ENCODE peak calls at places on chromosomes 2 and 18, in five cellular contexts. R, G, K, J and D are unnamed samples. For H3K9me3, the result is how much of the 10 kb centered on the place peaks cover.

GRCh38 chr18:48340502-48340901 is 68.7 kb downstream of the ZBTB7C start:
- DNase-seq in K (no peak), R (peak), G (no peak), J (no peak), D (no peak)

GRCh38 chr2:225013432-225014048 is 28.7 kb downstream of the DOCK10 start:
- DNase-seq in J (peak), R (no peak), G (no peak), K (no peak), D (peak)

GRCh38 chr2:165281387-165281786 is 42.2 kb downstream of the SCN2A start:
- DNase-seq in K (no peak), G (no peak), J (no peak), R (no peak), D (no peak)

GRCh38 chr18:12851709-12852108 is 32.3 kb downstream of the PTPN2 start:
- DNase-seq in R (no peak), G (no peak), J (peak), K (no peak), D (no peak)

GRCh38 chr2:216083464-216084279 is 2.0 kb downstream of the TMEM169 start:
- DNase-seq in G (no peak), J (peak), R (no peak), K (no peak), D (no peak)

GRCh38 chr18:55588876-55589595 is 1.0 kb upstream of the TCF4 start:
- DNase-seq in R (no peak), K (no peak), G (no peak), J (no peak), D (no peak)

GRCh38 chr2:207181526-207182274 is 16.0 kb upstream of the KLF7 start:
- DNase-seq in K (no peak), R (no peak), G (no peak), J (no peak), D (no peak)

GRCh38 chr2:101142163-101142562 is 9.0 kb downstream of the TBC1D8 start:
- DNase-seq in R (no peak), K (no peak), J (no peak), G (no peak), D (no peak)

GRCh38 chr2:223580951-223581350 is 21.2 kb downstream of the SCG2 start:
- DNase-seq in G (no peak), J (peak), R (no peak), K (no peak), D (no peak)

GRCh38 chr2:145273840-145274239 is 753.9 kb upstream of the ZEB2 start:
- DNase-seq in J (no peak), K (no peak), R (no peak), G (peak), D (no peak)

GRCh38 chr2:98669675-98670074 is 61.3 kb downstream of the MGAT4A start:
- DNase-seq in K (no peak), J (peak), R (no peak), G (no peak), D (no peak)

GRCh38 chr2:215554689-215555088 is 118.8 kb upstream of the FN1 start:
- DNase-seq in G (no peak), K (no peak), R (no peak), J (peak), D (no peak)

GRCh38 chr18:12315911-12316310 is 7.9 kb downstream of the TUBB6 start:
- DNase-seq in K (no peak), R (no peak), G (no peak), J (no peak), D (no peak)

GRCh38 chr2:132438650-132439030 is 22.0 kb downstream of the GPR39 start:
- DNase-seq in G (peak), R (no peak), J (peak), K (no peak), D (no peak)

GRCh38 chr2:165274698-165275097 is 35.5 kb downstream of the SCN2A start:
- DNase-seq in K (no peak), R (peak), G (no peak), J (peak), D (peak)

GRCh38 chr18:12930908-12931307 is 16.9 kb upstream of the SEH1L start:
- DNase-seq in G (no peak), J (no peak), K (no peak), R (no peak), D (no peak)

GRCh38 chr2:196640031-196640548 is 575 bp downstream of the CCDC150 start:
- DNase-seq in J (no peak), R (no peak), G (no peak), K (no peak), D (no peak)

GRCh38 chr2:165793779-165794519 is at the start of gene GALNT3:
- DNase-seq in R (no peak), K (no peak), J (no peak), G (peak), D (peak)

GRCh38 chr18:51149605-51150429 is 47.7 kb downstream of the MEX3C start:
- DNase-seq in R (no peak), K (no peak), J (peak), G (no peak), D (no peak)

GRCh38 chr2:168550670-168551069 is 94.6 kb downstream of the CERS6 start:
- DNase-seq in G (no peak), J (no peak), K (no peak), R (no peak), D (no peak)

GRCh38 chr2:39942970-39943369 is 163.9 kb upstream of the THUMPD2 start:
- DNase-seq in R (no peak), G (no peak), K (no peak), J (peak), D (no peak)

GRCh38 chr2:23705771-23706612 is 220.9 kb downstream of the ATAD2B start:
- DNase-seq in J (no peak), G (no peak), R (peak), K (no peak), D (no peak)

GRCh38 chr2:169853041-169853668 is 25.9 kb downstream of the UBR3 start:
- DNase-seq in J (no peak), K (no peak), R (no peak), G (no peak), D (no peak)

GRCh38 chr2:20663196-20664070 is 3.5 kb upstream of the GDF7 start:
- DNase-seq in R (no peak), J (no peak), G (no peak), K (no peak), D (no peak)

GRCh38 chr2:218229239-218229638 is 12.2 kb downstream of the ARPC2 start:
- DNase-seq in K (no peak), G (no peak), J (peak), R (no peak), D (no peak)

GRCh38 chr2:46555011-46555410 is 75.6 kb downstream of the TMEM247 start:
- DNase-seq in J (no peak), K (no peak), G (no peak), R (no peak), D (no peak)
- TF ChIP-seq CTCF in J (no peak), K (no peak), G (peak), R (no peak), D (no peak)

DNA sequence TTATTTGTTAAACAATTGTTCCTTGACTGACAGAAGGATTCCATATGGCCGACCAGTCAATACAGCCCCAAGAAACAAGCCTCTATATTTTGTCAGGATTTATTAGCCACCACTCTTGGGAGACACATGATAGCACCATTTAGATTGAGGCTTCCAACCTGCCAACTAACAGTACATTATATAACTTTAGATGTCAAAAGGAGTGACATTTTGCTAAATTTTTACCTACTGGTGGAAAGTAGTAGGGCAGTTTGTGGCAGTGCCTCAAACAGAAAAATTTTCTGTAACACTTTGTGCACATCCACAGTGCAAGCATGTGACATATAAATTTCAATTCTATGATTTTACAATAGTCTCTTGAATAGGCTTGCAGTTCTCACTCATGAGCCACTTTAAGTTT is 464.0 kb downstream of the TRIB2 start:
- DNase-seq in J (no peak), G (no peak), R (no peak), K (no peak), D (no peak)
- H3K9me3 ChIP-seq in J (under half), G (under half), R (under half), K (under half), D (under half)

GRCh38 chr2:226791487-226792081 is 8.0 kb downstream of the IRS1 start:
- DNase-seq in G (no peak), J (peak), K (peak), R (peak), D (peak)

GRCh38 chr2:226790436-226790835 is 9.2 kb downstream of the IRS1 start:
- DNase-seq in K (no peak), J (no peak), R (no peak), G (no peak), D (no peak)

GRCh38 chr2:226788881-226789485 is 10.6 kb downstream of the IRS1 start:
- DNase-seq in R (no peak), K (no peak), J (no peak), G (no peak), D (no peak)

GRCh38 chr2:226791056-226791486 is 8.5 kb downstream of the IRS1 start:
- DNase-seq in G (no peak), K (no peak), R (peak), J (peak), D (peak)

GRCh38 chr2:226790006-226790405 is 9.6 kb downstream of the IRS1 start:
- DNase-seq in R (no peak), G (no peak), J (no peak), K (no peak), D (no peak)
- H3K27ac ChIP-seq in R (no peak), G (peak), J (no peak), K (peak), D (peak)

GRCh38 chr2:68167186-68167585 is 9.5 kb downstream of the PNO1 start:
- DNase-seq in R (no peak), J (no peak), G (no peak), K (no peak), D (no peak)

GRCh38 chr2:68172990-68173715 is 15.5 kb downstream of the PNO1 start:
- DNase-seq in J (no peak), G (no peak), K (no peak), R (no peak), D (no peak)

GRCh38 chr2:68171684-68172083 is 14.0 kb downstream of the PNO1 start:
- DNase-seq in K (no peak), G (no peak), J (no peak), R (no peak), D (no peak)

GRCh38 chr2:68171146-68171545 is 13.5 kb downstream of the PNO1 start:
- DNase-seq in K (no peak), G (no peak), J (no peak), R (no peak), D (no peak)

GRCh38 chr2:68169308-68169707 is 11.6 kb downstream of the PNO1 start:
- DNase-seq in R (no peak), G (no peak), K (no peak), J (no peak), D (no peak)
- TF ChIP-seq CTCF in R (no peak), G (no peak), K (no peak), J (peak), D (no peak)

GRCh38 chr2:13093644-13094043 is 376.9 kb downstream of the TRIB2 start:
- DNase-seq in R (no peak), G (no peak), J (no peak), K (no peak), D (no peak)

GRCh38 chr2:13091463-13091862 is 374.7 kb downstream of the TRIB2 start:
- DNase-seq in G (no peak), J (peak), K (no peak), R (no peak), D (no peak)
- H3K9me3 ChIP-seq in G (under half), J (under half), K (under half), R (under half), D (under half)